ENCODE peak calls at places on chromosomes 13 and 19, in eight cellular contexts. One of them, this sample, is unnamed.
A peak's percentile ranks its signal among the peaks of the same experiment; 100 is the strongest.

GRCh38 chr13:98977568-98978270 is at the start of gene DOCK9:
- DNase-seq in T1000: no peak
- DNase-seq in cardiac fibroblast: peak; percentile 85
- DNase-seq in stimulated activated CD8-positive, alpha-beta memory T cell treated with anti-CD3 and anti-CD28 coated beads, Interleukin-7, amount 100 ng/mL, for 48 hours: no peak
- DNase-seq in HTR-8/SVneo: peak; percentile 32
- DNase-seq in GM23248: peak; percentile 71
- DNase-seq in activated CD4-positive, alpha-beta T cell treated with anti-CD3 and anti-CD28 coated beads for 48 hours: no peak
- DNase-seq in K562: no peak
- DNase-seq in this sample: no peak

GRCh38 chr13:113969973-113970611 is 3.8 kb downstream of the C13orf46 start:
- DNase-seq in GM23248: no peak
- DNase-seq in T1000: no peak
- DNase-seq in stimulated activated CD8-positive, alpha-beta memory T cell treated with anti-CD3 and anti-CD28 coated beads, Interleukin-7, amount 100 ng/mL, for 48 hours: no peak
- DNase-seq in HTR-8/SVneo: no peak
- DNase-seq in activated CD4-positive, alpha-beta T cell treated with anti-CD3 and anti-CD28 coated beads for 48 hours: no peak
- DNase-seq in cardiac fibroblast: no peak
- DNase-seq in K562: no peak
- DNase-seq in this sample: no peak

GRCh38 chr13:39451860-39452301 is 151.1 kb downstream of the LHFPL6 start:
- DNase-seq in cardiac fibroblast: peak; percentile 79
- DNase-seq in K562: no peak
- DNase-seq in stimulated activated CD8-positive, alpha-beta memory T cell treated with anti-CD3 and anti-CD28 coated beads, Interleukin-7, amount 100 ng/mL, for 48 hours: no peak
- DNase-seq in HTR-8/SVneo: no peak
- DNase-seq in T1000: no peak
- DNase-seq in activated CD4-positive, alpha-beta T cell treated with anti-CD3 and anti-CD28 coated beads for 48 hours: no peak
- DNase-seq in GM23248: no peak
- DNase-seq in this sample: no peak

GRCh38 chr19:47507924-47508553 is 6.8 kb downstream of the NAPA start:
- DNase-seq in T1000: no peak
- DNase-seq in activated CD4-positive, alpha-beta T cell treated with anti-CD3 and anti-CD28 coated beads for 48 hours: no peak
- DNase-seq in K562: no peak
- DNase-seq in GM23248: no peak
- DNase-seq in stimulated activated CD8-positive, alpha-beta memory T cell treated with anti-CD3 and anti-CD28 coated beads, Interleukin-7, amount 100 ng/mL, for 48 hours: no peak
- DNase-seq in HTR-8/SVneo: no peak
- DNase-seq in cardiac fibroblast: no peak
- DNase-seq in this sample: peak; percentile 36

GRCh38 chr13:76646946-76647345 is 239.3 kb downstream of the KCTD12 start:
- DNase-seq in cardiac fibroblast: no peak
- DNase-seq in stimulated activated CD8-positive, alpha-beta memory T cell treated with anti-CD3 and anti-CD28 coated beads, Interleukin-7, amount 100 ng/mL, for 48 hours: no peak
- DNase-seq in HTR-8/SVneo: no peak
- DNase-seq in GM23248: peak; percentile 57
- DNase-seq in K562: no peak
- DNase-seq in T1000: no peak
- DNase-seq in activated CD4-positive, alpha-beta T cell treated with anti-CD3 and anti-CD28 coated beads for 48 hours: no peak
- DNase-seq in this sample: no peak

GRCh38 chr13:80337011-80337688 is 3.8 kb downstream of the SPRY2 start:
- DNase-seq in HTR-8/SVneo: no peak
- DNase-seq in stimulated activated CD8-positive, alpha-beta memory T cell treated with anti-CD3 and anti-CD28 coated beads, Interleukin-7, amount 100 ng/mL, for 48 hours: no peak
- DNase-seq in GM23248: peak; percentile 30
- DNase-seq in K562: no peak
- DNase-seq in activated CD4-positive, alpha-beta T cell treated with anti-CD3 and anti-CD28 coated beads for 48 hours: no peak
- DNase-seq in T1000: no peak
- DNase-seq in cardiac fibroblast: peak; percentile 41
- DNase-seq in this sample: peak; percentile 57

GRCh38 chr13:20828540-20829364 is 55.0 kb upstream of the EEF1AKMT1 start:
- DNase-seq in cardiac fibroblast: peak; percentile 75
- DNase-seq in stimulated activated CD8-positive, alpha-beta memory T cell treated with anti-CD3 and anti-CD28 coated beads, Interleukin-7, amount 100 ng/mL, for 48 hours: no peak
- DNase-seq in GM23248: peak; percentile 81
- DNase-seq in HTR-8/SVneo: no peak
- DNase-seq in activated CD4-positive, alpha-beta T cell treated with anti-CD3 and anti-CD28 coated beads for 48 hours: peak; percentile 32
- DNase-seq in T1000: no peak
- DNase-seq in K562: no peak
- DNase-seq in this sample: no peak

GRCh38 chr19:16252459-16253205 is 54.9 kb downstream of the AP1M1 start:
- DNase-seq in cardiac fibroblast: no peak
- DNase-seq in K562: no peak
- DNase-seq in T1000: no peak
- DNase-seq in HTR-8/SVneo: no peak
- DNase-seq in activated CD4-positive, alpha-beta T cell treated with anti-CD3 and anti-CD28 coated beads for 48 hours: no peak
- DNase-seq in GM23248: no peak
- DNase-seq in stimulated activated CD8-positive, alpha-beta memory T cell treated with anti-CD3 and anti-CD28 coated beads, Interleukin-7, amount 100 ng/mL, for 48 hours: no peak
- DNase-seq in this sample: no peak

GRCh38 chr13:25151626-25152025 is 20.5 kb downstream of the AMER2 start:
- DNase-seq in GM23248: no peak
- DNase-seq in stimulated activated CD8-positive, alpha-beta memory T cell treated with anti-CD3 and anti-CD28 coated beads, Interleukin-7, amount 100 ng/mL, for 48 hours: no peak
- DNase-seq in HTR-8/SVneo: no peak
- DNase-seq in activated CD4-positive, alpha-beta T cell treated with anti-CD3 and anti-CD28 coated beads for 48 hours: no peak
- DNase-seq in cardiac fibroblast: no peak
- DNase-seq in K562: no peak
- DNase-seq in T1000: no peak
- DNase-seq in this sample: no peak

GRCh38 chr19:40232949-40233810 is 6.7 kb upstream of the CCNP start:
- DNase-seq in cardiac fibroblast: no peak
- DNase-seq in HTR-8/SVneo: no peak
- DNase-seq in activated CD4-positive, alpha-beta T cell treated with anti-CD3 and anti-CD28 coated beads for 48 hours: no peak
- DNase-seq in stimulated activated CD8-positive, alpha-beta memory T cell treated with anti-CD3 and anti-CD28 coated beads, Interleukin-7, amount 100 ng/mL, for 48 hours: no peak
- DNase-seq in T1000: no peak
- DNase-seq in GM23248: no peak
- DNase-seq in K562: no peak
- DNase-seq in this sample: no peak